ENCODE peak calls at places on chromosome 3, in four cellular contexts. E is T follicular helper cell; H is ureter; Z is activated T-helper 9 cell treated with anti-CD3 and anti-CD28 coated beads, Interleukin-2, amount 50 U/mL, for 16 hours. V is an unnamed sample.

GRCh38 chr3:7978104-7978457 is 523.5 kb upstream of the LMCD1 start:
- DNase-seq in E (no peak), Z (no peak), H (no peak), V (no peak)

GRCh38 chr3:4751057-4752051 is 227.9 kb upstream of the BHLHE40 start:
- DNase-seq in E (no peak), H (no peak), Z (no peak), V (peak)

GRCh38 chr3:130760922-130761321 is 14.3 kb upstream of the PIK3R4 start:
- DNase-seq in Z (no peak), E (no peak), H (no peak), V (no peak)

GRCh38 chr3:46882377-46883015 is 5.0 kb downstream of the PTH1R start:
- DNase-seq in E (no peak), Z (no peak), H (no peak), V (peak)

GRCh38 chr3:137568880-137569279 is 195.2 kb upstream of the SOX14 start:
- DNase-seq in Z (no peak), E (no peak), H (no peak), V (no peak)

GRCh38 chr3:63970596-63971468 is 52.5 kb downstream of the PSMD6 start:
- DNase-seq in H (no peak), E (no peak), Z (no peak), V (no peak)

GRCh38 chr3:177679568-177680441 is 482.5 kb upstream of the TBL1XR1 start:
- DNase-seq in Z (no peak), H (no peak), E (no peak), V (no peak)

GRCh38 chr3:197380786-197381185 is 82.4 kb upstream of the DLG1 start:
- DNase-seq in E (no peak), H (peak), Z (no peak), V (no peak)

GRCh38 chr3:131976448-131976847 is 58.4 kb downstream of the CPNE4 start:
- DNase-seq in E (no peak), H (no peak), Z (no peak), V (no peak)

GRCh38 chr3:52238761-52239701 is at the start of gene TWF2:
- DNase-seq in H (peak), Z (peak), E (peak), V (peak)

GRCh38 chr3:82011336-82011735 is 249.9 kb upstream of the GBE1 start:
- DNase-seq in E (no peak), H (no peak), Z (no peak), V (no peak)

GRCh38 chr3:42226470-42227425 is 39.2 kb downstream of the CCK start:
- DNase-seq in H (no peak), Z (no peak), E (no peak), V (no peak)

GRCh38 chr3:64188810-64189560 is 36.3 kb downstream of the PRICKLE2 start:
- DNase-seq in Z (no peak), E (no peak), H (no peak), V (no peak)

GRCh38 chr3:8499181-8499611 is 2.4 kb upstream of the LMCD1 start:
- DNase-seq in Z (no peak), H (no peak), E (no peak), V (no peak)

GRCh38 chr3:106183762-106184391 is 315.1 kb upstream of the CBLB start:
- DNase-seq in Z (no peak), H (no peak), E (no peak), V (no peak)

GRCh38 chr3:152349397-152349796 is 80.7 kb downstream of the MBNL1 start:
- DNase-seq in Z (no peak), H (no peak), E (no peak), V (no peak)

GRCh38 chr3:61571516-61572336 is 10.4 kb downstream of the PTPRG start:
- DNase-seq in E (no peak), Z (no peak), H (no peak), V (no peak)

GRCh38 chr3:100621251-100621650 is 11.8 kb downstream of the ADGRG7 start:
- DNase-seq in Z (no peak), E (no peak), H (no peak), V (no peak)

GRCh38 chr3:52895416-52895815 is 1.9 kb downstream of the STIMATE start:
- DNase-seq in Z (peak), E (no peak), H (no peak), V (no peak)

GRCh38 chr3:123119388-123119787 is 52.6 kb downstream of the PDIA5 start:
- DNase-seq in Z (no peak), E (no peak), H (no peak), V (no peak)

GRCh38 chr3:122793568-122794416 is at the start of gene HSPBAP1:
- DNase-seq in Z (peak), H (peak), E (peak), V (peak)

GRCh38 chr3:4425707-4426106 is 41.4 kb downstream of the SUMF1 start:
- DNase-seq in H (no peak), Z (no peak), E (no peak), V (no peak)

GRCh38 chr3:105963161-105963560 is 94.3 kb upstream of the CBLB start:
- DNase-seq in E (no peak), H (no peak), Z (no peak), V (no peak)

GRCh38 chr3:155425351-155425750 is 131.9 kb upstream of the STRIT1 start:
- DNase-seq in E (no peak), Z (no peak), H (no peak), V (no peak)

GRCh38 chr3:192906940-192907339 is 10.7 kb downstream of the MB21D2 start:
- DNase-seq in E (no peak), H (no peak), Z (no peak), V (no peak)

GRCh38 chr3:120683213-120683612 is 1.2 kb upstream of the HGD start:
- DNase-seq in H (no peak), Z (no peak), E (no peak), V (no peak)

GRCh38 chr3:100454684-100455083 is 37.7 kb upstream of the TMEM45A start:
- DNase-seq in E (no peak), Z (no peak), H (no peak), V (no peak)

V was measured in GM10248.